ENCODE peak calls at places on chromosomes 3 and 15, in eight cellular contexts. Y, U, K, G, A, M, T and F are unnamed samples.

GRCh38 chr3:114093001-114093350 is 36.4 kb downstream of the QTRT2 start:
- DNase-seq in T (no peak), K (no peak), U (no peak), G (no peak), M (no peak), Y (no peak), A (peak), F (no peak)

GRCh38 chr3:141845407-141846049 is 30.9 kb upstream of the ATP1B3 start:
- DNase-seq in U (no peak), T (peak), K (peak), Y (no peak), M (no peak), A (no peak), G (no peak), F (no peak)

GRCh38 chr3:129195731-129196256 is 12.1 kb upstream of the CNBP start:
- DNase-seq in G (peak), T (no peak), Y (no peak), U (peak), A (peak), M (no peak), K (no peak), F (peak)

GRCh38 chr15:75237316-75237982 is 20.7 kb upstream of the GOLGA6C start:
- DNase-seq in U (no peak), A (no peak), G (no peak), K (peak), M (no peak), Y (no peak), T (no peak), F (no peak)

GRCh38 chr3:4008205-4008604 is 209.0 kb downstream of the LRRN1 start:
- DNase-seq in U (no peak), K (no peak), G (no peak), Y (no peak), A (no peak), T (no peak), M (no peak), F (peak)

GRCh38 chr3:150174179-150174578 is 203.5 kb upstream of the PFN2 start:
- DNase-seq in K (no peak), U (no peak), Y (no peak), A (no peak), M (no peak), G (no peak), T (no peak), F (no peak)

GRCh38 chr3:13494463-13495350 is 14.6 kb downstream of the HDAC11 start:
- DNase-seq in G (no peak), U (no peak), A (peak), M (no peak), T (no peak), K (no peak), Y (no peak), F (no peak)

GRCh38 chr3:177249203-177249602 is 51.9 kb upstream of the TBL1XR1 start:
- DNase-seq in A (no peak), Y (no peak), G (no peak), U (no peak), T (no peak), K (no peak), M (no peak), F (no peak)